ENCODE peak calls at places on chromosomes 7 and 10, in ten cellular contexts. P is heart left ventricle, V is prostate gland, M is A549, X is Peyer's patch, J is HCT116, T is esophagus muscularis mucosa, F is suprapubic skin, C is sigmoid colon, Q is ovary. G is an unnamed sample.

GRCh38 chr7:21192662-21193061 is 235.2 kb upstream of the SP4 start:
- DNase-seq in C (no peak), P (no peak), X (no peak), Q (no peak), F (no peak), V (peak; percentile 59), M (no peak), J (no peak), T (no peak), G (no peak)

GRCh38 chr10:88557246-88557645 is 25.9 kb downstream of the RNLS start:
- DNase-seq in T (no peak), M (no peak), F (no peak), P (no peak), V (no peak), X (no peak), Q (no peak), J (no peak), C (no peak), G (no peak)

GRCh38 chr7:66142334-66142733 is 27.7 kb downstream of the CRCP start:
- DNase-seq in C (no peak), Q (no peak), X (no peak), T (no peak), V (no peak), M (no peak), F (no peak), P (no peak), J (no peak), G (no peak)

GRCh38 chr10:26805567-26806245 is 55.1 kb downstream of the ABI1 start:
- DNase-seq in F (no peak), M (no peak), P (no peak), V (no peak), X (no peak), Q (no peak), J (no peak), C (no peak), T (no peak), G (no peak)

GRCh38 chr10:3067045-3067858 is at the start of gene PFKP:
- DNase-seq in M (peak; percentile 49), P (peak; percentile 67), F (peak; percentile 72), Q (no peak), T (no peak), V (peak; percentile 53), J (no peak), C (peak; percentile 71), X (peak; percentile 44), G (no peak)

GRCh38 chr10:1939016-1939415 is 201.7 kb upstream of the ADARB2 start:
- DNase-seq in Q (no peak), F (no peak), X (peak; percentile 31), M (no peak), P (no peak), T (peak; percentile 81), V (no peak), J (no peak), C (no peak), G (no peak)

GRCh38 chr7:18680576-18680975 is 185.0 kb downstream of the HDAC9 start:
- DNase-seq in P (no peak), X (no peak), T (no peak), J (no peak), C (no peak), Q (no peak), V (no peak), F (no peak), M (no peak), G (no peak)

GRCh38 chr10:78981257-78981969 is 87.4 kb upstream of the ZMIZ1 start:
- DNase-seq in C (no peak), F (no peak), P (no peak), V (no peak), M (no peak), X (no peak), J (no peak), T (no peak), Q (no peak), G (no peak)

GRCh38 chr10:113148899-113149298 is 198.9 kb downstream of the TCF7L2 start:
- DNase-seq in T (no peak), Q (no peak), J (no peak), X (no peak), P (no peak), V (no peak), M (no peak), C (no peak), F (no peak), G (no peak)

DNA sequence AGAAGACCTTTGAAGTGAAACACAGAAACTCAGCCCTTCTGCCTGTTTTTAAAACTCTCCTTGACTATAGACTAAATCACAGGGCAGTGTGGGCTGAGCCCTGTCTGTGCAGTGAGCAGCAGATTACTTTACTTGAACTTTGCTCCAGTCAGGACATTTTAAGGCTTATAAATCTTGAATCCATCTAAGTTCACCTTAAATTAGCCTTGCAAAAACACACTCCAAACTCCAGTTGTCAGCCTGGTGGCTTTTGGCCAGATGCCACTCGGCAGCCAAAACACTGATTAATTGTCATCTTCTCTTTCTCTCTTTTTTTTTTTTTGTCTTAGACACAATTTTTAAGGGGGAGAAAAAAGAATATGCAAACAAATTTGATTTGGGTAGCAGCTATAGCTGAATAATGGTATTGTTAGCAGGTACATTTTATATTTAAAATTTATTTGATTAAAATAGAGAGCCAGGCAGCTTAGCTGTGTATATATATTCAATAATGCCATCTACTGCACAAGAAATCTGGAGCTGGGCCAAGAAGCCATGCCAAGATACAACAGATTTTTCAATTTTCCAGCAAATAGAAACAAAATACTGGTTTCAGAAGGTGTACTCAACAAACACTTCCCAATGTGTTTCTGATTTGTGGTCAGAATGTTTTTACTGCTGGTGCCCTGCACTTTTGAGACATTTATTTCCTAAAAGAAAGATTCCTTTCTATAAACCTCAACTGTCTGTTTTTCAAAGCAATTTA is 247.7 kb downstream of the TFEC start:
- DNase-seq in P (no peak), C (no peak), X (no peak), M (no peak), T (no peak), Q (no peak), F (no peak), J (no peak), V (no peak), G (no peak)
- TF ChIP-seq CTCF in P (no peak), C (no peak), X (no peak), M (no peak), T (no peak), Q (no peak), F (no peak), J (no peak), V (no peak), G (no peak)

GRCh38 chr10:132229096-132229495 is 42.3 kb downstream of the DPYSL4 start:
- DNase-seq in P (no peak), V (no peak), Q (no peak), C (no peak), F (no peak), J (no peak), T (no peak), M (no peak), X (no peak), G (no peak)

GRCh38 chr10:132228616-132229015 is 41.9 kb downstream of the DPYSL4 start:
- DNase-seq in C (no peak), V (no peak), X (no peak), T (no peak), F (no peak), Q (no peak), J (no peak), M (no peak), P (no peak), G (no peak)

GRCh38 chr10:132230557-132231210 is 43.9 kb downstream of the DPYSL4 start:
- DNase-seq in F (no peak), Q (no peak), J (no peak), T (no peak), P (no peak), C (no peak), M (no peak), X (no peak), V (no peak), G (no peak)

GRCh38 chr10:132231656-132232552 is 45.2 kb downstream of the DPYSL4 start:
- DNase-seq in X (peak; percentile 44), P (no peak), C (no peak), J (no peak), V (no peak), T (no peak), M (no peak), F (no peak), Q (no peak), G (no peak)

DNA sequence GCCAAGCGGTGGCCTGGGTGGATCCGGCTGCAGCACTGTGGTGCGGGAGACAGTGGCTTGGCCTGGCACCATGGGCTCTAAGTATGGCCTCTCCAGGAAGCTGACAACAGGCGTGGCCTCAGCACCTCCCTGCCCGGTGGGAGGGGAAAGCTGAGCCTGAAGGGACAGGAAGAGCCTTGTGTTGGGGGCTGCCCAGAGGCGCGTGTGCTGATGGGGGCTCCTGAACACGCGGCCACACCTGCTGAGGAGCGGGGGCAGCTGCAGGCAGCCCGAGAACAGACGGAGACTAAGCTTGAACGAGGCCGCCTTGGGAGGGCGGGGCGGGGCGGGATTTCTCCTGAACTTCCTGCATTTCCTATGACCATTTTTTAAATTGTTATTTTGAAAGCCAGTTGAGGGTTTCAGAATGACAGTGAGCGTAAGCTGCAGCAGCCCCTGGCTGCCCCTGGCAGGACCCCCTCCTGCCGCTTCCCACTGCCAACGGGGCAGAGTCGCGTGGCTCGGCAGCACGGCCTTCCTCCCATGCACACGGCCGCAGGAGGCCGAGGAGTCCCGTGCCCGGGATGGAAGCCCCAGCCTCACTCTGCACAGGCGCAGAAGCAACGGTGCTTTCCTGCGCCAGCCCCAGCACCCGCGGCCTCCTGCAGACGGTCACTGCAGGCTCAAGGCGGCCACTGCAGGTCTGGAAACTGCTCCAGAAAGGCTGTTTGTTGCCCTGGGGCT is 43.2 kb downstream of the DPYSL4 start:
- DNase-seq in M (no peak), C (no peak), T (no peak), V (no peak), P (no peak), F (no peak), Q (peak; percentile 54), J (no peak), X (peak; percentile 38), G (no peak)
- H3K4me1 ChIP-seq in M (no peaks in the 10 kb centered on the region), C (peaks cover 15% of the 10 kb centered on the region), T (peaks cover 9% of the 10 kb centered on the region), V (no peaks in the 10 kb centered on the region), P (no peaks in the 10 kb centered on the region), F (peaks cover 3% of the 10 kb centered on the region), Q (peaks cover 4% of the 10 kb centered on the region), J (no peaks in the 10 kb centered on the region), X (no peaks in the 10 kb centered on the region), G (no peaks in the 10 kb centered on the region)

DNA sequence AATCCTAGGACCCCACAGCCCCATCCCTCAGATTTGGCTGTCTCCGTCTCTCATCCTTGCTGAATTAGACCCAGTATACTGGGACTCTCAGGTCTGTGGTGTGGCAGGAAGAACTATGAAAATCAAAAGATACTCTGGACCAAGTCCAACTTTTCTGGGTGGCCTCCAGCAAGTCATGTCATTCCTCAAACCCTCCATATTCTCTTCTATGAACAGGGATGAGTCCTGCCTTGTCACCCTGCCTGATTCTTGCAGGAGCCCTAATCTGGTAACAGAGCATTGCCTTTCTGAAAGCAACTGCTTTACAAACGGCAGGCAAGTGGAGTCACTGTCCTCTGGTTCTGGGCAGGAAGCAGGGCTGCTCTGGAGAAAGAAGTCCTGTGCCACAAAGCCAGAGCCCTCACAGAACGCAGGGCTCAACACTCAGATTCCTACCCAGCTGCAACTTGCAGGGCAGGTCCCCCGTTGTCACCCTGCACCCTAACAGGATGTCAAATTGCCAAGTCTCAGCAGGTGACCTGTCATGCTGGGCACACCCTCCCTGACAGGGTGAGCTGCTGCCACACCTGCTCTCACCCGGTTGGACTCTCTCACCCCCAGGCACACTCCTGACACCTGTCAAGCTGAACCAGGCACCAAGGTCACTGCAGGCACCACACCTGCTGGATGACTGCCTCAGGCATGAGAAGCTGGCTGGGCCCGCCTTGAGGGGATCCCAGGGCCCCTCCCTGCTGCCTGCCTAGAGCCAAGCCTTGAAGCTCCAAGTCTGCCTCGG is 227.7 kb downstream of the KCNMA1 start:
- DNase-seq in X (no peak), J (no peak), V (no peak), M (no peak), T (no peak), C (peak; percentile 67), Q (no peak), P (no peak), F (no peak), G (no peak)
- TF ChIP-seq POLR2A in X (no peak), J (no peak), V (no peak), M (no peak), T (no peak), C (no peak), Q (no peak), P (no peak), F (no peak), G (no peak)

GRCh38 chr10:133453516-133454203 is at the start of gene SCART1:
- DNase-seq in M (no peak), C (no peak), F (no peak), X (peak; percentile 13), T (peak; percentile 78), V (peak; percentile 3), Q (no peak), J (no peak), P (no peak), G (no peak)
- TF ChIP-seq CTCF in M (no peak), C (no peak), F (no peak), X (no peak), T (no peak), V (no peak), Q (no peak), J (no peak), P (no peak), G (no peak)

G was measured in esophagus squamous epithelium.